ENCODE peak calls at places on chromosomes 5 and 9, in four cellular contexts. R is Panc1, Q is HCT116, L is body of pancreas. X is an unnamed sample.

GRCh38 chr5:129966071-129966470 is 61.8 kb downstream of the CHSY3 start:
- DNase-seq in L (no peak), Q (no peak), R (no peak), X (no peak)

GRCh38 chr5:37517686-37518085 is 138.6 kb downstream of the WDR70 start:
- DNase-seq in L (no peak), Q (no peak), R (no peak), X (no peak)

GRCh38 chr9:104245925-104246324 is 151.8 kb downstream of the SMC2 start:
- DNase-seq in L (no peak), Q (no peak), R (no peak), X (no peak)

GRCh38 chr5:83931969-83932368 is 211.3 kb upstream of the HAPLN1 start:
- DNase-seq in L (no peak), R (no peak), Q (no peak), X (no peak)

GRCh38 chr5:173714551-173715428 is 98.3 kb upstream of the BOD1 start:
- DNase-seq in L (peak; percentile 52), Q (no peak), R (peak; percentile 33), X (no peak)

GRCh38 chr5:98880598-98880997 is 48.2 kb downstream of the CHD1 start:
- DNase-seq in Q (no peak), L (no peak), R (no peak), X (no peak)

GRCh38 chr9:22238809-22239684 is 207.6 kb upstream of the DMRTA1 start:
- DNase-seq in R (no peak), L (no peak), Q (peak; percentile 37), X (no peak)

GRCh38 chr9:135517407-135517822 is 3.8 kb upstream of the LCN1 start:
- DNase-seq in Q (no peak), R (no peak), L (no peak), X (no peak)

GRCh38 chr5:74934949-74935751 is 69.0 kb upstream of the FAM169A start:
- DNase-seq in L (peak; percentile 84), R (no peak), Q (peak; percentile 38), X (no peak)

GRCh38 chr5:78810098-78810497 is 161.5 kb upstream of the LHFPL2 start:
- DNase-seq in L (no peak), R (no peak), Q (no peak), X (no peak)

GRCh38 chr5:2905741-2906140 is 154.3 kb upstream of the IRX2 start:
- DNase-seq in R (no peak), Q (no peak), L (no peak), X (no peak)

GRCh38 chr9:8371686-8372085 is 572.1 kb upstream of the DMAC1 start:
- DNase-seq in L (no peak), Q (no peak), R (no peak), X (no peak)

GRCh38 chr9:20788526-20789421 is 104.7 kb downstream of the FOCAD start:
- DNase-seq in Q (no peak), L (no peak), R (no peak), X (no peak)

GRCh38 chr9:100411472-100412270 is 15.3 kb upstream of the MSANTD3 start:
- DNase-seq in L (peak; percentile 96), R (peak; percentile 60), Q (no peak), X (peak; percentile 73)

GRCh38 chr5:163529698-163530097 is 24.3 kb downstream of the MAT2B start:
- DNase-seq in Q (no peak), L (no peak), R (no peak), X (no peak)

GRCh38 chr9:77899679-77900354 is 131.8 kb downstream of the GNAQ start:
- DNase-seq in Q (no peak), L (no peak), R (no peak), X (peak; percentile 77)

GRCh38 chr9:107039546-107039945 is 176.6 kb downstream of the ZNF462 start:
- DNase-seq in L (no peak), Q (no peak), R (no peak), X (peak; percentile 83)

GRCh38 chr5:53479656-53480473 is 564 bp upstream of the FST start:
- DNase-seq in Q (no peak), L (peak; percentile 33), R (no peak), X (no peak)

GRCh38 chr5:34743878-34744277 is 87.8 kb downstream of the RAI14 start:
- DNase-seq in R (no peak), Q (no peak), L (no peak), X (peak; percentile 78)

GRCh38 chr5:68216737-68217231 is 1.2 kb downstream of the PIK3R1 start:
- DNase-seq in R (no peak), L (peak; percentile 11), Q (no peak), X (no peak)

GRCh38 chr5:104189031-104189430 is 626.4 kb upstream of the NUDT12 start:
- DNase-seq in R (no peak), L (no peak), Q (no peak), X (no peak)

GRCh38 chr9:7011395-7012067 is 253.8 kb downstream of the KDM4C start:
- DNase-seq in Q (no peak), R (no peak), L (no peak), X (no peak)

DNA sequence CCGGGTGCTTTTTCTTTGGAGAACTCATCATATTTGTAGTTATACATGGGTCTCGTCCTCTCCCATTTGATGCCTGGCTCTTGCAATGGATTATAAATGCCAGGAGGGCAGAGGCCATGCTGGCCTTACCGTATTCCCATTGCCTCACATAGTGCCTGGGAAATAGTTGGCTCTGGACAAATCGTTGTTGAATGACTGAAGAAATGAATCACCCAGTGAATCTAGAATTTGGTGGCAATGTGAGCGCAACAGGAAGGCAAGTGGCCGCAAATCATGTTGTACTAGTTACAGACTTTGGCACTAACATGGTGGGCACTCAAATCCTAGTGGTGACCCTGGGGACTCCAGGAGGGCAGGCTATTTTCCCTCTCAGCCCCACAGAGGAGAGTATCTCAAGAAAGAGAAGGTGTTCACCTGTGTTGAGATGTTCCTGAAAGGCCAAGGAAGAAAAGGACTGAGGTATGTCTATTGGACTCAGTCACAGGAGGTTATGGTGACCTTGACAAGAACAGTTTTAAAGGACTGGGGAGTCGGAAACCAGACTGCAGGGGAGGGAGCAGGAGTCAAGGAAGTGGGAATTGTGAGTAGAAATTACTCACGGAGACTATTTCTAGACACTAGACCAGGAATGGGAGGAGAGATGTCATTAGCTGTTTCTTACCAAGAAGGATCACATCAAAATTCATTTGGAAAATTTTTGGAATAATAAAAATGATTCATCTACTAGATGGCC is 61.7 kb upstream of the COL15A1 start:
- DNase-seq in Q (no peak), R (no peak), L (no peak), X (no peak)
- TF ChIP-seq CTCF in Q (peak; percentile 8), R (no peak), L (no peak), X (no peak)

GRCh38 chr5:140041492-140042421 is 1.3 kb downstream of the NRG2 start:
- DNase-seq in R (peak; percentile 50), L (peak; percentile 94), Q (no peak), X (no peak)
- H3K27me3 ChIP-seq in R (no peaks in the 10 kb centered on the region), L (no peaks in the 10 kb centered on the region), Q (no peaks in the 10 kb centered on the region), X (peaks cover 8% of the 10 kb centered on the region)

GRCh38 chr5:29697786-29698414 is 1495.6 kb upstream of the CDH6 start:
- DNase-seq in R (peak; percentile 7), L (no peak), Q (no peak), X (no peak)
- TF ChIP-seq CTCF in R (peak; percentile 41), L (no peak), Q (no peak), X (peak; percentile 15)

GRCh38 chr5:109589239-109589638 is 100.5 kb upstream of the MAN2A1 start:
- DNase-seq in R (no peak), Q (no peak), L (no peak), X (no peak)
- H3K27me3 ChIP-seq in R (no peaks in the 10 kb centered on the region), Q (peaks cover 6% of the 10 kb centered on the region), L (no peaks in the 10 kb centered on the region), X (no peaks in the 10 kb centered on the region)

DNA sequence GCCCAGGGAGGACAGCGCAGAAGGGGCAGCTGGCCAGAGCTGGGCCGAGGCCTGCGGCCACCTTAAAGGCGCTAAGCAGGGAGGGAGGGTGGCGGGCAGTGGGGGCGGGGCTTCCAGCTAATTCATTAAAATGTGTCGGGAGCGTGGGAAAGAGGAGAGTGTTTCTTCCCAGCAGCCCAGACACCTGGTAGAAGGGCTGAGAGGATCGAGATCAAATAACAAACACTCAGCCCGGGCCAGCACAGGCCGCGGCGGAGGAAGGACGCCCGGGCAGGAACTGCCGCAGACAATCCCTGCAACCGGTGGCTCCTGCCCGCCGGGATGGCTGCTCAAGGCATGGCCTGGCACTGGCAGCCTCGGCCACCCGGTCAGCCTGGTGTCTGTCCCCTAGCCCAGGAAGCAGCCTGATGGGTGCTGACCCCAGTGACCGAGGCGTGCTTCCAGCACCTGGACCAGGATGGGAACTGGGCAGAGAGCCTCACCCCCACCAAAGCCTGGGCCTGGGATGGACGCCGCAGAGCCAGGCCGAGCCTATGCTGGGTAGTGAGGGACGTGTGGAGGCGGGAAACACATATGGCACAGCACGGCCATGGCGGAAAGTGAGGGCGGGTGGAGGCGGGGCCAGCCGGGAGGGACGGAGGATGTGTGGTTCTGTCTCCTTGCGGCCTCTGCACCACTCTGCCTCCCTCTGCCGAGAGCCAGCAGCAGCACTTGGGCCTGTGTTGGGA is 3.2 kb upstream of the NRARP start:
- DNase-seq in L (peak; percentile 93), R (no peak), Q (no peak), X (no peak)
- TF ChIP-seq CTCF in L (no peak), R (no peak), Q (no peak), X (peak; percentile 12)

X was measured in kidney epithelial cell.